ENCODE peak calls at places on chromosomes 3 and 15, in five cellular contexts. W is GM12878, T is heart right ventricle, P is GM13977, A is pancreas. U is an unnamed sample.

GRCh38 chr3:187586226-187586625 is 84.0 kb downstream of the SST start:
- DNase-seq in A (no peak), T (no peak), P (no peak), W (no peak), U (no peak)

GRCh38 chr15:87287156-87287555 is 969.4 kb downstream of the NTRK3 start:
- DNase-seq in T (no peak), A (no peak), W (no peak), P (no peak), U (no peak)

GRCh38 chr15:82093325-82093724 is 47.5 kb upstream of the MEX3B start:
- DNase-seq in W (no peak), P (no peak), A (no peak), T (no peak), U (no peak)

GRCh38 chr3:185824467-185825378 is at the start of gene IGF2BP2:
- DNase-seq in T (peak), A (peak), W (no peak), P (peak), U (peak)

GRCh38 chr3:151210676-151211381 is 7.8 kb upstream of the GPR171 start:
- DNase-seq in T (no peak), P (no peak), W (no peak), A (no peak), U (no peak)

GRCh38 chr3:49388416-49388815 is 23.4 kb downstream of the RHOA start:
- DNase-seq in T (no peak), W (no peak), P (no peak), A (no peak), U (no peak)

GRCh38 chr15:57635300-57635944 is 43.7 kb downstream of the MYZAP start:
- DNase-seq in A (no peak), T (no peak), W (no peak), P (no peak), U (no peak)

GRCh38 chr3:197407526-197407925 is 109.1 kb upstream of the DLG1 start:
- DNase-seq in A (no peak), W (no peak), P (no peak), T (no peak), U (no peak)

GRCh38 chr3:122982202-122983185 is 45.1 kb downstream of the SEMA5B start:
- DNase-seq in P (no peak), T (peak), A (no peak), W (no peak), U (no peak)

GRCh38 chr3:190059242-190059590 is 61.5 kb downstream of the P3H2 start:
- DNase-seq in T (no peak), A (no peak), W (no peak), P (no peak), U (no peak)

GRCh38 chr3:109643590-109643989 is 306.2 kb upstream of the DPPA4 start:
- DNase-seq in W (no peak), T (no peak), P (no peak), A (no peak), U (no peak)

GRCh38 chr3:30341851-30342250 is 264.6 kb upstream of the TGFBR2 start:
- DNase-seq in T (no peak), W (no peak), A (no peak), P (no peak), U (no peak)

GRCh38 chr15:70495988-70496387 is 267.4 kb downstream of the UACA start:
- DNase-seq in A (no peak), W (no peak), P (no peak), T (no peak), U (no peak)

GRCh38 chr15:94972314-94972713 is 741.0 kb downstream of the MCTP2 start:
- DNase-seq in P (no peak), A (no peak), W (no peak), T (no peak), U (no peak)

GRCh38 chr15:95930659-95931375 is 399.7 kb upstream of the NR2F2 start:
- DNase-seq in P (no peak), A (no peak), T (no peak), W (no peak), U (no peak)

GRCh38 chr15:40054746-40055575 is 16.0 kb upstream of the SRP14 start:
- DNase-seq in W (no peak), A (peak), T (no peak), P (peak), U (no peak)

GRCh38 chr15:69718916-69719315 is 266.3 kb downstream of the RPLP1 start:
- DNase-seq in A (no peak), W (no peak), P (no peak), T (no peak), U (peak)

GRCh38 chr3:181265750-181266333 is 276.3 kb upstream of the DNAJC19 start:
- DNase-seq in W (no peak), P (no peak), T (no peak), A (no peak), U (no peak)

GRCh38 chr15:91307561-91307960 is 207.5 kb downstream of the SV2B start:
- DNase-seq in P (no peak), A (no peak), W (no peak), T (no peak), U (no peak)

GRCh38 chr15:101320501-101321052 is 25.5 kb upstream of the SNRPA1 start:
- DNase-seq in P (peak), W (no peak), A (no peak), T (peak), U (peak)

GRCh38 chr15:40768492-40769309 is 1.1 kb upstream of the C15orf62 start:
- DNase-seq in T (no peak), W (no peak), P (peak), A (no peak), U (no peak)

DNA sequence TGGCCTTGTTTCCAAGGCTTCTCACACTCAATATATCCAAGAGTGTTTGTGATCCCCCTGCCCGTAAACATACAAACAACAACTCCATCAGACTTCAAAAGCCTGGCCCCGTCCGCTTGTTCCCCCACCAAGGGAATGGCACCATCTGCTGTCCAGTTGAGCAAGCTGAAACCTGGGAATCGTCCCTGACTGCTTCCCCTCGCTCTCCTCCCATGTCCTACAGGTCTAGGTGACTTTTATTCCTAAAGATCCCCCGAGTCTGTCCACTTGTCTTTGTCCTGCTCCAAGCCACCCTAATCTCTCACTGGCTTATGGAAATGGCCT is 27.9 kb upstream of the FAM174B start:
- DNase-seq in T (peak), A (no peak), W (no peak), P (no peak), U (peak)
- TF ChIP-seq CTCF in T (peak), A (peak), W (peak), P (peak), U (peak)

GRCh38 chr3:99644741-99645140 is 6.3 kb downstream of the COL8A1 start:
- DNase-seq in T (no peak), P (no peak), W (no peak), A (no peak), U (no peak)
- TF ChIP-seq CTCF in T (no peak), P (no peak), W (no peak), A (no peak), U (no peak)

GRCh38 chr3:56375654-56376053 is 92.6 kb downstream of the ERC2 start:
- DNase-seq in W (no peak), T (no peak), P (no peak), A (no peak), U (no peak)
- TF ChIP-seq CTCF in W (no peak), T (no peak), P (no peak), A (no peak), U (no peak)

DNA sequence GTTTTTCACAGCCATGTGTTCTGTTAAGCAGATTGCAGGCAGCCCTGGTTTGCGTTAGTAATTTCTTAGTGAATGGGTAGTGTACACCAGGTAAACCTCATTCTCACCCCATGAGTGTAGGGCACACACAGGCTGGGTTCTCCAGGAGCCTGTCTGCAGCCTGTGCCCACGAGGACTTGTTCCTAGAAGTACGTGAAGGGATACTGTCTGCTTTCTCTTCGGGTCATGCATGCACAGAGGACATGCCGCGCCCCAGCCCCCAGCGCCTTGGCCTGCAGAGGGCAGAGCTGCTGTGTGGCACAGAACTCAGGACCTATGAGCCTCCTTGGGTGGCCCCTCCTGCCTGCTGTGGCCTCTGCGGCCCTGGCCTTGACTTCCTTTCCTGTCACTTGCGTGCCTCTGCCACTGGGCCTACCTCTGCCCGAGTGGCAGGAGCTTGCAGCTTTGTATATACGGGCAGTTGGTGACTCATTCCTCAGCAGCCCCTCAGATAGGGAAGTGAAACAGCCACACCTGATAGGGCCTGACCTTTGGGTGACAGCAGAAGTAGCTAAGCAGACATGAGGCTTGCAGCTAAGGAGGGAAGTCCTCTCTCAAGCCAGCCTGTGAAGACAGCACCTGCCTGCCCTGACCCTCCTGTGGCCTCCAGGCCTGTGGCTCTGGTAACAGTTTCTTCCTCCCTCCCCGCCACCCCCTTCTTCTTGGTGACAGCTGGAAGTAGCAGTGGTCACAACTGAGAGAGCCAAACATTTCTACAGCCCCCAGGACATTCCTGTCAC is 19.5 kb downstream of the PPCDC start:
- DNase-seq in P (peak), W (peak), A (peak), T (peak), U (peak)
- TF ChIP-seq CTCF in P (peak), W (peak), A (peak), T (peak), U (peak)

GRCh38 chr15:41930221-41930866 is 36.5 kb upstream of the SPTBN5 start:
- DNase-seq in A (no peak), W (peak), T (no peak), P (no peak), U (peak)
- TF ChIP-seq CTCF in A (no peak), W (peak), T (no peak), P (no peak), U (no peak)

GRCh38 chr15:37291920-37292319 is 191.6 kb upstream of the MEIS2 start:
- DNase-seq in P (no peak), T (no peak), W (no peak), A (no peak), U (no peak)

GRCh38 chr15:37289109-37289765 is 188.9 kb upstream of the MEIS2 start:
- DNase-seq in P (no peak), A (no peak), T (no peak), W (no peak), U (no peak)
- TF ChIP-seq CTCF in P (no peak), A (no peak), T (peak), W (no peak), U (no peak)

GRCh38 chr15:35857812-35858211 is 311.8 kb upstream of the DPH6 start:
- DNase-seq in A (no peak), P (no peak), W (no peak), T (no peak), U (no peak)
- TF ChIP-seq CTCF in A (no peak), P (no peak), W (no peak), T (no peak), U (no peak)

DNA sequence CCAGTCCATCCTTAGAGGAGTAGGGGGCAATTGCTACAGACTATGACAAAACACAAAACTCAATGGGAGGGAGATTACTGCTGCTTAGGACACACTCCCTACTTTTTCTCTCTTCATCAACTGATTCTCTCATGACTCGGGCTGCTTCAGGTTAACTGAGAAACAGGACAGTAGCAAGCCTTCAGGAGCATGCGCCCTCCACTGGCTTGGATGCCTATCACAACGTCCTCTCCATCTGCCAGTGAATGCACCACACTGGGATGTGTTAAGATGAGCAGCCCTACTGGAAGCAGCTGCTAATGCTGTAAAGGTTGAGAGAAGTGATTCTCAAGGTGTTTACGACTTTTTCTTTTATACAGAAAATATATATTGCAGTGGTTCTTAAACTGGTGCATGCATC is 542.3 kb downstream of the EDEM1 start:
- DNase-seq in P (no peak), A (no peak), T (no peak), W (no peak), U (no peak)
- TF ChIP-seq CTCF in P (no peak), A (no peak), T (no peak), W (no peak), U (no peak)

DNA sequence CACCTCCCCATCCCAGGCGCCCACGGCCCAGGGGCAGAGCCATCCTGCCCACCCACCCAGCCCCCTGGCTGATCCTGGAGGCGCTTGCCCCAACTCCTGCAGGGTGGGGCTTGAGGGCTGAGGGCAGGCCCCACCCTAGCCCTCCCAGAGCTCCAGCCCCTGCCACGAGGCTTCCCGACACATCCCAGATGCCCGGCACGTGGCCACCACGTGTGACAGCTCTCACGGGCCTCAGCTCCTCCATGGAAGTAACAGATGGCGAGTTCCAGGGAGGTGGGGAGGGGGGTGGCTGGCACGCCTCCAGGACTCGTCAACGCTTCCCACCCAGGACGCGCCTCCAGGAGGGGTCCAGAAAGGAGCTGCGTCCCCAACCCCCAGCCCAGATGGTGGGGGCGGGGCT is 29.1 kb downstream of the PLXND1 start:
- DNase-seq in A (no peak), T (peak), P (no peak), W (no peak), U (no peak)
- TF ChIP-seq CTCF in A (no peak), T (no peak), P (no peak), W (no peak), U (no peak)

GRCh38 chr3:5278666-5279065 is 91.2 kb downstream of the EDEM1 start:
- DNase-seq in T (no peak), P (no peak), W (no peak), A (no peak), U (no peak)
- TF ChIP-seq CTCF in T (no peak), P (no peak), W (no peak), A (no peak), U (no peak)